ENCODE peak calls at places on chromosomes 13 and 19, in eight cellular contexts. Y is upper lobe of right lung, K is mammary epithelial cell, D is psoas muscle, X is thoracic aorta, S is gastrocnemius medialis, M is GM23248, L is ovary. W is an unnamed sample. For H3K9me3 and H3K4me1, the result is how much of the 10 kb centered on the place peaks cover.

GRCh38 chr19:46616631-46617322 is 8.1 kb downstream of the PTGIR start:
- DNase-seq in Y (peak), K (peak), D (no peak), X (no peak), S (no peak), M (peak), L (peak), W (no peak)

GRCh38 chr19:39430675-39431593 is 4.8 kb downstream of the RPS16 start:
- DNase-seq in Y (peak), K (peak), D (no peak), X (peak), S (no peak), M (peak), L (no peak), W (peak)

GRCh38 chr13:28817204-28817603 is 2.9 kb upstream of the MTUS2 start:
- DNase-seq in Y (no peak), K (no peak), D (no peak), X (no peak), S (no peak), M (no peak), L (no peak), W (no peak)

GRCh38 chr13:31699650-31700049 is 39.7 kb upstream of the RXFP2 start:
- DNase-seq in Y (no peak), K (no peak), D (no peak), X (no peak), S (no peak), M (no peak), L (no peak), W (no peak)

GRCh38 chr19:20925481-20925880 is 2.4 kb downstream of the ZNF85 start:
- DNase-seq in Y (no peak), K (no peak), D (no peak), X (no peak), S (no peak), M (no peak), L (no peak), W (no peak)

GRCh38 chr19:13781547-13781946 is 7.3 kb downstream of the C19orf53 start:
- DNase-seq in Y (peak), K (peak), D (peak), X (peak), S (no peak), M (peak), L (peak), W (no peak)

GRCh38 chr13:20461481-20461859 is 64.2 kb downstream of the CRYL1 start:
- DNase-seq in Y (no peak), K (peak), D (no peak), X (no peak), S (no peak), M (peak), L (no peak), W (no peak)

GRCh38 chr13:74443623-74444022 is 309.4 kb upstream of the KLF12 start:
- DNase-seq in Y (no peak), K (peak), D (no peak), X (no peak), S (no peak), M (peak), L (no peak), W (no peak)

GRCh38 chr19:2253106-2254051 is 2.8 kb downstream of the JSRP1 start:
- DNase-seq in Y (no peak), K (no peak), D (no peak), X (no peak), S (no peak), M (no peak), L (no peak), W (no peak)

GRCh38 chr19:15318241-15318691 is 14.1 kb downstream of the BRD4 start:
- DNase-seq in Y (no peak), K (no peak), D (no peak), X (no peak), S (no peak), M (peak), L (peak), W (no peak)

GRCh38 chr13:43876366-43876765 is 3.2 kb downstream of the CCDC122 start:
- DNase-seq in Y (no peak), K (peak), D (no peak), X (no peak), S (no peak), M (no peak), L (no peak), W (no peak)

GRCh38 chr13:24293761-24294160 is 15.6 kb upstream of the C1QTNF9 start:
- DNase-seq in Y (no peak), K (no peak), D (no peak), X (no peak), S (no peak), M (no peak), L (no peak), W (no peak)

GRCh38 chr13:24107955-24108614 is 52.4 kb upstream of the SPATA13 start:
- DNase-seq in Y (peak), K (no peak), D (no peak), X (no peak), S (no peak), M (peak), L (no peak), W (no peak)

GRCh38 chr19:32357720-32358119 is 12.3 kb downstream of the ZNF507 start:
- DNase-seq in Y (no peak), K (no peak), D (no peak), X (no peak), S (no peak), M (peak), L (no peak), W (no peak)

GRCh38 chr13:76879211-76879875 is 6.9 kb downstream of the KCTD12 start:
- DNase-seq in Y (peak), K (peak), D (peak), X (peak), S (peak), M (peak), L (peak), W (peak)

GRCh38 chr13:41273806-41274441 is 10.5 kb upstream of the MTRF1 start:
- DNase-seq in Y (no peak), K (no peak), D (no peak), X (no peak), S (no peak), M (no peak), L (no peak), W (no peak)

GRCh38 chr19:12567951-12568350 is 16.7 kb upstream of the ZNF564 start:
- DNase-seq in Y (no peak), K (no peak), D (no peak), X (no peak), S (no peak), M (peak), L (no peak), W (no peak)

GRCh38 chr13:28955264-28955966 is 135.3 kb downstream of the MTUS2 start:
- DNase-seq in Y (no peak), K (no peak), D (no peak), X (no peak), S (no peak), M (no peak), L (no peak), W (no peak)

GRCh38 chr19:47719047-47719885 is 6.0 kb downstream of the EHD2 start:
- DNase-seq in Y (peak), K (peak), D (peak), X (peak), S (peak), M (peak), L (peak), W (no peak)

GRCh38 chr19:40697007-40697406 is 6.6 kb upstream of the NUMBL start:
- DNase-seq in Y (no peak), K (no peak), D (no peak), X (no peak), S (no peak), M (no peak), L (no peak), W (no peak)

GRCh38 chr13:108176685-108177274 is 38.6 kb downstream of the LIG4 start:
- DNase-seq in Y (no peak), K (peak), D (no peak), X (no peak), S (no peak), M (peak), L (no peak), W (peak)

GRCh38 chr19:10416380-10417257 is 3.7 kb upstream of the PDE4A start:
- DNase-seq in Y (peak), K (peak), D (peak), X (peak), S (peak), M (peak), L (peak), W (peak)

GRCh38 chr19:10418281-10419199 is 1.8 kb upstream of the PDE4A start:
- DNase-seq in Y (no peak), K (no peak), D (no peak), X (no peak), S (no peak), M (peak), L (no peak), W (no peak)

GRCh38 chr19:10416083-10416379 is 4.3 kb upstream of the PDE4A start:
- DNase-seq in Y (no peak), K (no peak), D (no peak), X (no peak), S (no peak), M (no peak), L (no peak), W (no peak)

GRCh38 chr19:10419200-10419645 is 1.1 kb upstream of the PDE4A start:
- DNase-seq in Y (no peak), K (no peak), D (no peak), X (no peak), S (no peak), M (peak), L (no peak), W (no peak)

DNA sequence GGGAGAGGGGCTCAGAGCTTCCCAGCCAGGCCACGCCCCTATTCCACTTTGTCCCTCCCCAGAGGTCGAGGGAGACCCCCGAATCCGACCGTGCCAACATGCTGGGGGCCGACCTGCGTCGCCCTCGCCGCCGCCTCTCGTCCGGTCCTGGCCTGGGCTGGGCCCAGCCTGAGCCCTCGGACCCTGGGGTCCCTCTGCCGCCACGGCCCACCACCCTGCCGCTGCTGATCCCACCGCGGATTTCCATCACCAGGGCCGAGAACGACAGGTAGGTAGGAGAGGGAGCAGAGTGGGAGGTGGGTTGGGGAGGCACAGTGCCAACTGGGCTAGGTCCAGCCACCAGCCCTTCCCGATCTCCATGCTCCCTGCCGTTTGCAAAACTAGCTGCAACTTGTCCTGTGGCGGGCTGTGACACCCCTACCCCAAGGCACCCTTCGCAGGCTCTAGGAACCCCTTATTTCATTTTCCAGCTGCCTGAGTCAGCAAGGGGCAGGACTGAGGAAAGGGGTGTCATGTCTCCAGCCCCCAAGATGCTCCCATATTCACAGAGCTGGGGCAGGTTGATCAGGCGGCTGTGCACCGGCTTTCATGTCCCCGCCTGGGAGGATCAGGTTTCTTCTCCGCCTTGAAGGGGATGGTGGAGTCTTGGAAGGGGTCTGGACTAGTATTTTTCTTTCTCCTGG is 2.6 kb upstream of the PDE4A start:
- DNase-seq in Y (no peak), K (no peak), D (no peak), X (no peak), S (no peak), M (no peak), L (no peak), W (no peak)
- H3K4me3 ChIP-seq in Y (no peak), K (no peak), D (no peak), X (no peak), S (no peak), M (no peak), L (no peak), W (no peak)

GRCh38 chr19:55838251-55838650 is 1.9 kb downstream of the NLRP4 start:
- DNase-seq in Y (no peak), K (no peak), D (no peak), X (no peak), S (no peak), M (no peak), L (no peak), W (no peak)

GRCh38 chr19:55838906-55839305 is 2.6 kb downstream of the NLRP4 start:
- DNase-seq in Y (no peak), K (no peak), D (no peak), X (no peak), S (no peak), M (no peak), L (no peak), W (no peak)

GRCh38 chr19:55832676-55833075 is 877 bp upstream of the NLRP11 start:
- DNase-seq in Y (no peak), K (no peak), D (no peak), X (no peak), S (no peak), M (no peak), L (no peak), W (no peak)

GRCh38 chr19:55831846-55832245 is at the start of gene NLRP11:
- DNase-seq in Y (no peak), K (no peak), D (no peak), X (no peak), S (no peak), M (no peak), L (no peak), W (no peak)

DNA sequence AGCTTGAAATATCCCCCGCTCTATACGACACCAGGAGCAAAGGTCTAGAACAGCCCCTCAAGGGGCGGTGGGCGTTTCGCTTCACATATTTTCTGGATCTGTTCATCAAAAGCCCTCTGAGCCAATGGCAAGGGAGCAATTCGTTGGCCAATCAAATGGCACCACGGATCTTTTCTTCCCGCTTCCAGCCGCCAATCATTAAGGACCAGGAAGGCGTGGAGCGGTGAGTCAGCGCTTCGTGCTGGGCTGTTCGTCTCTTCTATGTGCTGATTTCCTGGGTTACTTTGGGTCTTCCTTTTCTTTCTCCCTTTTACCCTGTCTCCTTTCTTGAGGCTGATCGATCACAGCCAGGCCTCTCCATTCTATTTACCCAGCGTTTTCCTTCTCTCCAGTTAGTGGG is at the start of gene NLRP4:
- DNase-seq in Y (no peak), K (no peak), D (no peak), X (no peak), S (no peak), M (no peak), L (no peak), W (no peak)
- H3K9me3 ChIP-seq in Y (under half), K (under half), D (under half), X (under half), S (under half), M (under half), L (under half), W (under half)

GRCh38 chr19:55673889-55674288 is 1.1 kb upstream of the EPN1 start:
- DNase-seq in Y (no peak), K (no peak), D (no peak), X (no peak), S (no peak), M (no peak), L (no peak), W (no peak)
- H3K4me1 ChIP-seq in Y (under half), K (under half), D (under half), X (under half), S (under half), M (under half), L (under half), W (under half)

GRCh38 chr19:5808120-5808816 is 3.4 kb downstream of the NRTN start:
- DNase-seq in Y (no peak), K (no peak), D (no peak), X (no peak), S (no peak), M (no peak), L (no peak), W (no peak)

GRCh38 chr19:5804516-5805464 is at the start of gene NRTN:
- DNase-seq in Y (peak), K (no peak), D (no peak), X (no peak), S (no peak), M (no peak), L (peak), W (peak)

GRCh38 chr19:5805465-5806132 is 732 bp downstream of the NRTN start:
- DNase-seq in Y (peak), K (peak), D (no peak), X (no peak), S (no peak), M (peak), L (peak), W (peak)

GRCh38 chr19:5806905-5807304 is 2.0 kb downstream of the NRTN start:
- DNase-seq in Y (no peak), K (no peak), D (no peak), X (no peak), S (no peak), M (no peak), L (no peak), W (no peak)

GRCh38 chr19:5806133-5806489 is 1.2 kb downstream of the NRTN start:
- DNase-seq in Y (no peak), K (no peak), D (no peak), X (no peak), S (no peak), M (no peak), L (no peak), W (no peak)
- H3K4me3 ChIP-seq in Y (no peak), K (no peak), D (no peak), X (no peak), S (no peak), M (no peak), L (no peak), W (no peak)

GRCh38 chr19:57050863-57051262 is 68.9 kb upstream of the USP29 start:
- DNase-seq in Y (no peak), K (no peak), D (no peak), X (no peak), S (no peak), M (no peak), L (no peak), W (no peak)
- H3K9me3 ChIP-seq in Y (under half), K (under half), D (under half), X (under half), S (under half), M (under half), L (under half), W (under half)

DNA sequence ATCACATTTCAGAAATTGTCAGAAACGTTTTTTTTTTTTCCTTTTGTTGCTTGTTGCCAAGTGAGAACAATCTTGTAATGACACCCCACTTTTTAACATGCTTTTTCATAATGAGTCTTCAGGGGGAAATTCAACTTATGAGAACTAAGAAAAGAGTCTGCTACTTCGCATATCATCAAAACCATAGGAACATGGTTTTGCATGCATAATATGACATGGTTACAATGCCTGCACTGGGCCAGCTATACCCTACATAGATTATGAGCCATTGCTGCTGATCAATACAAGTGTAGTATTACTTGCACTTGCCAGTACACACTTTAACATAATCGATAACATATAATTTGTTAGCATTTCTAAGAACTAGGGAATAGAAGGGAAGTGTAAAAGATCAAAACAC is 191.0 kb upstream of the NBEA start:
- DNase-seq in Y (no peak), K (no peak), D (no peak), X (no peak), S (no peak), M (no peak), L (no peak), W (no peak)
- H3K4me1 ChIP-seq in Y (under half), K (under half), D (under half), X (under half), S (under half), M (under half), L (under half), W (under half)

DNA sequence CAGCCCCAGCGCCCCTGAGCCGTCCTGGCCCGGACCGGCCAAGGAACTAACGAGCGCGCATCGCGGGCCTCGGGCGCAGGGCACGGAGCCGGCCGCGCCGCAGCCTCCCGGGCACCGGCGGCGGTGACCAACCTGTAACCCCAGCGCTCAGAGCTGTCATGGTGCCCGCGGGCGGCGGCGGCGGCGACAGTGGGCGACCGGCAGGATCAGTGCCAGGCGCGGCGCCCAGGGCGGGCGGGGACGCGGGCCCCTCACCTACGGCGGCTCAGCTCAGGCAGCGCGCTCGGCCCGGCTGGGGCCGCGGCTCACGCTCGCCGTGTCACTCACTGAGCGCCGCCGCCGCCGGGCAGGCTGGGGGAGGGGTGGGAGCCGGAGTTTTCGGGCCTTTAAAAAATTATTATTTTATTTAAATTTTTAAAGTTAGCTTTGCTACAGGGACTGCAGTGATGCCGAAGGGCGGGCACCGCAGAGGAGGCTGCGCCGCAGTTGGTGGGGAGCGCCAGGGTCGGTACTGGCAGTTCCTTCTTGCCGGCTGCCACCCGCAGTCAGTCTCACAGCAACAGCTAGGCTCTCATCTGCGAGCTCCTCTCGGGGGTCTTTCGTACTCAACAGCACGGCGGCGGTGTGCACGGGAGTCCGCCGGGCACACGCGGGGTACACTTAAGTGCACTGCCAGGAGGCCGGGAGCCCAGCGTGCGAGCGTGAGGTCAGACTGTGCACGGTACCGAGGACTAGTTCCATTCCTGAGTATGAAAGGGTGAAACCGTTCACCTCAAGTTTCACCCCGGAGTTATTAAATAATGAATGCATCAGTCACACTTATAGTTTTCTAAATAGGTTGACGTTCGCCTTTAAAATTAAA is at the start of gene NALCN:
- DNase-seq in Y (no peak), K (peak), D (peak), X (no peak), S (no peak), M (peak), L (peak), W (no peak)
- H3K4me3 ChIP-seq in Y (peak), K (peak), D (peak), X (peak), S (peak), M (peak), L (peak), W (no peak)

W was measured in effector memory CD4-positive, alpha-beta T cell.